ENCODE peak calls at places on chromosomes 2 and 18, in five cellular contexts. H is fibroblast of lung, K is mesendoderm, M is cardiac muscle cell, J is ovary. N is an unnamed sample.

GRCh38 chr2:58484201-58484600 is 243.1 kb upstream of the FANCL start:
- DNase-seq in J (no peak), M (no peak), K (no peak), H (peak; percentile 97), N (no peak)

GRCh38 chr2:29920631-29921559 is 491 bp downstream of the ALK start:
- DNase-seq in J (no peak), M (peak; percentile 19), K (peak; percentile 51), H (peak; percentile 23), N (peak; percentile 78)

GRCh38 chr18:79068299-79068945 is 772 bp upstream of the ATP9B start:
- DNase-seq in K (peak; percentile 10), M (peak; percentile 35), J (no peak), H (peak; percentile 16), N (no peak)

GRCh38 chr2:98311090-98311489 is 35.2 kb upstream of the CNGA3 start:
- DNase-seq in J (no peak), H (no peak), M (no peak), K (no peak), N (no peak)

GRCh38 chr2:229408356-229408755 is 137.3 kb upstream of the PID1 start:
- DNase-seq in J (peak; percentile 83), K (peak; percentile 92), H (peak; percentile 94), M (peak; percentile 93), N (no peak)

GRCh38 chr2:15177103-15177502 is 384.0 kb downstream of the NBAS start:
- DNase-seq in J (no peak), M (peak; percentile 3), K (no peak), H (peak; percentile 94), N (no peak)

GRCh38 chr18:28114472-28114871 is 62.5 kb downstream of the CDH2 start:
- DNase-seq in K (no peak), M (peak; percentile 54), H (peak; percentile 91), J (no peak), N (no peak)

GRCh38 chr2:134243244-134243643 is 10.6 kb upstream of the MGAT5 start:
- DNase-seq in M (no peak), H (no peak), K (no peak), J (no peak), N (no peak)

GRCh38 chr2:139031722-139032121 is 251.5 kb upstream of the NXPH2 start:
- DNase-seq in H (peak; percentile 13), K (peak; percentile 63), M (peak; percentile 20), J (no peak), N (peak; percentile 67)

GRCh38 chr2:77054938-77055337 is 467.2 kb downstream of the LRRTM4 start:
- DNase-seq in H (no peak), M (no peak), J (no peak), K (peak; percentile 62), N (peak; percentile 14)

GRCh38 chr2:136305517-136306192 is 187.7 kb upstream of the CXCR4 start:
- DNase-seq in H (peak; percentile 7), J (no peak), M (no peak), K (peak; percentile 39), N (peak; percentile 71)

GRCh38 chr2:111121873-111122630 is 1.3 kb downstream of the BCL2L11 start:
- DNase-seq in H (peak; percentile 83), J (peak; percentile 85), M (peak; percentile 94), K (peak; percentile 95), N (peak; percentile 87)

GRCh38 chr2:111119847-111120252 is 864 bp upstream of the BCL2L11 start:
- DNase-seq in H (no peak), J (peak; percentile 18), M (no peak), K (no peak), N (no peak)

GRCh38 chr2:111119004-111119846 is 1.5 kb upstream of the BCL2L11 start:
- DNase-seq in J (peak; percentile 21), M (no peak), H (no peak), K (peak; percentile 28), N (no peak)

GRCh38 chr2:111121028-111121872 is 536 bp downstream of the BCL2L11 start:
- DNase-seq in K (peak; percentile 68), J (peak; percentile 35), M (no peak), H (peak; percentile 41), N (peak; percentile 49)

GRCh38 chr2:111120253-111121027 is at the start of gene BCL2L11:
- DNase-seq in K (peak; percentile 94), J (peak; percentile 89), H (peak; percentile 88), M (peak; percentile 96), N (peak; percentile 94)
- H3K4me1 ChIP-seq in K (peaks cover 2% of the 10 kb centered on the region), J (peaks cover 16% of the 10 kb centered on the region), H (peaks cover 5% of the 10 kb centered on the region), M (peaks cover 16% of the 10 kb centered on the region), N (no peaks in the 10 kb centered on the region)

GRCh38 chr18:68439672-68440071 is 275.2 kb downstream of the TMX3 start:
- DNase-seq in H (no peak), M (peak; percentile 44), J (no peak), K (no peak), N (no peak)

GRCh38 chr18:68438983-68439382 is 275.9 kb downstream of the TMX3 start:
- DNase-seq in H (peak; percentile 75), J (no peak), K (peak; percentile 84), M (peak; percentile 58), N (peak; percentile 39)

GRCh38 chr18:68438536-68438935 is 276.4 kb downstream of the TMX3 start:
- DNase-seq in K (peak; percentile 60), M (no peak), H (no peak), J (no peak), N (no peak)

GRCh38 chr18:68440433-68440832 is 274.5 kb downstream of the TMX3 start:
- DNase-seq in M (no peak), H (no peak), J (no peak), K (no peak), N (no peak)

DNA sequence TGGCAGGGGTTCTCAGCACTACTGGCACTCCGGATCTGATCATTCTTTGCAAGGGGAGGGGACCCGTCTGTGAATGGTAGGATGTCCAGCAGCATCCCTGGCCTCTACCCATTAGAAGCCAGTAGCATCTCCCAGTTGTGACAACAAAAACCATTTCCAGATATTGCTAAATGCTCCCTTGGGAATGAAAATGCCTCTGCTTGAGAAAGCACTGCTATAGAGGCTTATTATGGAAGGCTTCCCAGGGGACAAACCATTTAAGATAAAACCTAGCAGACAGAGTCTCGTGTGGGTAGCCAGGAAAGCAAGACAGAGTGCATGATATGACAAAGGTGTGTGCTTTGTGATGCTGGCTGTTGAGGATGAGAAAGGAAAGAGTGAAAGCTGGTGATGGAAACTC is 273.7 kb downstream of the TMX3 start:
- DNase-seq in M (no peak), H (no peak), K (no peak), J (no peak), N (no peak)
- H3K4me1 ChIP-seq in M (no peaks in the 10 kb centered on the region), H (peaks cover 9% of the 10 kb centered on the region), K (no peaks in the 10 kb centered on the region), J (no peaks in the 10 kb centered on the region), N (peaks cover 4% of the 10 kb centered on the region)

DNA sequence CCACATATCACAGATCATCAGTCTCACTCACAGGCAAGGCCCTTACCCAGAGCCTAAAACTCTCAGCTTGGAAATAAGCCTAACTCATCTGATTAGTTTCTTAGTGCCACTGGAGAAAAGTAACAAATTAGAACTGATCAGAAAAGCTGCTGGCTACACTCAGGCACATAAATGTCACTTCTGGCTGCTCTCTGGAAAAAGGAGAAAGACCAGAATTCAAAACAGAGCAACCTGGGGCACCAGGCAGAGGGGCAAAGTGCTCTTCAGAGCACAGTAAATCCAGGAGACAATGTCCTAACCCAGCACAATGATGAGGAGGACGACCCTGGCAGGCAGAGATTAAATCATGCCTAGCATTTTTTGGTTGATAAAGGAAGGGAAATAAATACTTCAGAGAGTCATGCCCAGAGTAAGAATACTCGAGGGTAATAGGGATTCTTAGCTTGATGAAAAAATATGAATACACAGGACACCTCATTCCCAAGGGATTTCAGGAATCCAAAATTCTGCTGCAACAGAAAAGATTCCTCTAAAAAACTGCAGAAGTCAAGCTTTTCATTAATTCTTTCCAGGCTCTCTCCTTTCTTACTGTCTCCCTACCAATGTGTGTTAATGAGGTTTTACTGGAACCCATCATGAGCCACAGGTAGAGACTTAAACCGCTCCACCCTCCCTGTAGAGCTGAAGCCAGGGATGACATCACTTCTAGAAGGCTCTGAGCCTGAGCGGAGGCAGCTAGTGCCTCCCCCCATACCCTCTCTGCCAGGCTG is 3.6 kb downstream of the SDC1 start:
- DNase-seq in K (peak; percentile 67), M (peak; percentile 38), H (peak; percentile 80), J (no peak), N (no peak)
- H3K4me1 ChIP-seq in K (peaks cover 6% of the 10 kb centered on the region), M (no peaks in the 10 kb centered on the region), H (peaks cover 19% of the 10 kb centered on the region), J (peaks cover 2% of the 10 kb centered on the region), N (no peaks in the 10 kb centered on the region)

DNA sequence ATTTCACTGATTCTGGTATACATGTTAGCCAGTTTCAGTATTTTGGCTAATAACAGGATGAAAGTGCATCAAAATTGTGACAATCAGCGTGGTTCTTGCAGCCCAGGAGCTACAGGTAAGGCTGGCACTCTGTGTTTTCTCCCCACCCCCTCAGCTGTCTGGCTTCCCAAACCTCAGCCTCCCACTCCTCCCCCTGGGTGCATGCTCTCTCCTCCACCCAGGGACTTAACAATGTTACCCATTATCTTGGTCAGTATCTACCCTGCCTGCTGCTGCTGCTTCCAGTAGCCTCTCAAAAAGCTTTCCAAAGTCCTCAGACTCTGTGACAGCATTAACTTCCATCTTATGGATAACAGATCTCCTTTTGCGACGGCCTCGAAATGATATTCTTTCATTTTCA is 41.0 kb downstream of the TRABD2A start:
- DNase-seq in H (no peak), M (no peak), K (peak; percentile 49), J (no peak), N (no peak)
- H3K4me1 ChIP-seq in H (no peaks in the 10 kb centered on the region), M (no peaks in the 10 kb centered on the region), K (peaks cover 2% of the 10 kb centered on the region), J (no peaks in the 10 kb centered on the region), N (peaks cover 10% of the 10 kb centered on the region)

GRCh38 chr2:9263388-9263787 is 56.8 kb downstream of the ASAP2 start:
- DNase-seq in J (no peak), K (no peak), H (no peak), M (peak; percentile 50), N (no peak)
- H3K4me1 ChIP-seq in J (peaks cover 38% of the 10 kb centered on the region), K (no peaks in the 10 kb centered on the region), H (peaks cover 23% of the 10 kb centered on the region), M (peaks cover 38% of the 10 kb centered on the region), N (peaks cover 6% of the 10 kb centered on the region)

GRCh38 chr2:33240178-33240577 is 236.3 kb upstream of the RASGRP3 start:
- DNase-seq in K (peak; percentile 75), H (peak; percentile 86), M (peak; percentile 48), J (no peak), N (peak; percentile 74)
- H3K4me1 ChIP-seq in K (no peaks in the 10 kb centered on the region), H (peaks cover 16% of the 10 kb centered on the region), M (peaks cover 8% of the 10 kb centered on the region), J (peaks cover 3% of the 10 kb centered on the region), N (peaks cover 24% of the 10 kb centered on the region)

GRCh38 chr2:157538073-157538472 is 90.6 kb downstream of the ACVR1C start:
- DNase-seq in K (no peak), M (no peak), J (no peak), H (no peak), N (no peak)
- H3K4me1 ChIP-seq in K (no peaks in the 10 kb centered on the region), M (no peaks in the 10 kb centered on the region), J (no peaks in the 10 kb centered on the region), H (no peaks in the 10 kb centered on the region), N (no peaks in the 10 kb centered on the region)

GRCh38 chr2:46435796-46436360 is 43.5 kb upstream of the TMEM247 start:
- DNase-seq in K (no peak), H (peak; percentile 66), J (no peak), M (peak; percentile 72), N (peak; percentile 41)
- H3K4me1 ChIP-seq in K (no peaks in the 10 kb centered on the region), H (peaks cover 9% of the 10 kb centered on the region), J (no peaks in the 10 kb centered on the region), M (no peaks in the 10 kb centered on the region), N (peaks cover 31% of the 10 kb centered on the region)

DNA sequence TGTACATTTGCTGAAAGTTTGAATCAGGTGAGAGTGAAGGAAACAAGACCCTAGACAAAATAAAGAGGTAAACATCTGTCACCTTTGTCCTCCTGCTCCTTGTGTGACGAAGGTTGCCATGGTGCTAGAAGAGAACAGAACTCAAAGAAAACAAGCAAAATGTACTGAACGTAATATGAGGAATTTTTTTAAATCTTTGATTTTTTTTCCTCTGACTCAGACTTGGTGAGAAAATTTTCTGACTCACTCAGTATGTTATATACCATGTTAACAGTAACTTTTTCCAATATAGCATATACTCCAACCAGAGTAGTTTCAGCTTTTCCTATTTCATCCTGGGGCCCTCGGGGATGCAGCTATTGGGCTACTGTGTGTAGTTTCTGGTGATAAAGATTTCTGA is 2114.6 kb upstream of the PIK3C3 start:
- DNase-seq in J (peak; percentile 30), K (no peak), M (peak; percentile 71), H (peak; percentile 47), N (no peak)
- H3K4me1 ChIP-seq in J (no peaks in the 10 kb centered on the region), K (peaks cover 4% of the 10 kb centered on the region), M (no peaks in the 10 kb centered on the region), H (no peaks in the 10 kb centered on the region), N (no peaks in the 10 kb centered on the region)